ENCODE peak calls at places on chromosomes 5 and 9, in four cellular contexts. W is lung, T is choroid plexus epithelial cell, Y is AG04449. G is an unnamed sample.

GRCh38 chr5:137462816-137463520 is 36.2 kb downstream of the SPOCK1 start:
- DNase-seq in W (no peak), Y (no peak), T (no peak), G (no peak)

GRCh38 chr5:98872679-98873078 is 56.1 kb downstream of the CHD1 start:
- DNase-seq in Y (no peak), T (peak; percentile 75), W (no peak), G (no peak)

GRCh38 chr9:20224756-20225155 is 397.5 kb downstream of the MLLT3 start:
- DNase-seq in W (no peak), T (peak; percentile 34), Y (no peak), G (no peak)

GRCh38 chr9:100222674-100223073 is 123.6 kb downstream of the INVS start:
- DNase-seq in Y (no peak), T (peak; percentile 70), W (no peak), G (peak; percentile 69)

GRCh38 chr9:128505414-128505765 is 871 bp downstream of the GLE1 start:
- DNase-seq in T (peak; percentile 42), W (no peak), Y (no peak), G (no peak)

GRCh38 chr5:135438712-135439111 is 8.4 kb downstream of the DCANP1 start:
- DNase-seq in Y (no peak), W (no peak), T (no peak), G (no peak)

GRCh38 chr5:66364186-66364585 is 220.1 kb downstream of the SREK1 start:
- DNase-seq in Y (no peak), T (no peak), W (no peak), G (no peak)

GRCh38 chr5:170235881-170236864 is 3.4 kb downstream of the C5orf58 start:
- DNase-seq in W (no peak), T (no peak), Y (no peak), G (no peak)

GRCh38 chr5:32297181-32298055 is 15.3 kb downstream of the MTMR12 start:
- DNase-seq in W (no peak), T (peak; percentile 36), Y (no peak), G (no peak)

GRCh38 chr5:59533730-59534108 is 359.8 kb downstream of the PDE4D start:
- DNase-seq in T (no peak), Y (no peak), W (no peak), G (no peak)

GRCh38 chr5:134992148-134992547 is 24.4 kb downstream of the CATSPER3 start:
- DNase-seq in T (peak; percentile 8), W (no peak), Y (no peak), G (no peak)

GRCh38 chr5:135016926-135017325 is 17.1 kb downstream of the PITX1 start:
- DNase-seq in W (no peak), T (no peak), Y (no peak), G (no peak)

GRCh38 chr5:76601470-76601869 is 21.7 kb downstream of the F2RL2 start:
- DNase-seq in W (no peak), T (peak; percentile 88), Y (no peak), G (peak; percentile 85)

GRCh38 chr9:76987594-76988200 is 31.8 kb upstream of the FOXB2 start:
- DNase-seq in T (peak; percentile 61), Y (peak; percentile 7), W (no peak), G (peak; percentile 33)

GRCh38 chr9:96217358-96217755 is 84.6 kb downstream of the HSD17B3 start:
- DNase-seq in T (peak; percentile 44), W (no peak), Y (no peak), G (no peak)

GRCh38 chr5:168477060-168477459 is 9.2 kb upstream of the RARS1 start:
- DNase-seq in W (no peak), Y (no peak), T (peak; percentile 61), G (no peak)

GRCh38 chr5:63250939-63251338 is 672.3 kb downstream of the LRRC70 start:
- DNase-seq in W (no peak), Y (no peak), T (no peak), G (no peak)
- H3K4me3 ChIP-seq in W (no peak overlapping the region), Y (no peak overlapping the region), T (no peak overlapping the region), G (no peak overlapping the region)

GRCh38 chr5:130104895-130105684 is 200.8 kb downstream of the CHSY3 start:
- DNase-seq in T (peak; percentile 23), Y (no peak), W (no peak), G (no peak)

GRCh38 chr5:130111723-130112122 is 207.5 kb downstream of the CHSY3 start:
- DNase-seq in Y (no peak), T (no peak), W (no peak), G (no peak)

GRCh38 chr5:130112246-130112645 is 208.0 kb downstream of the CHSY3 start:
- DNase-seq in Y (no peak), W (no peak), T (no peak), G (no peak)

GRCh38 chr5:130109152-130109551 is 204.9 kb downstream of the CHSY3 start:
- DNase-seq in T (peak; percentile 71), W (no peak), Y (no peak), G (peak; percentile 40)

GRCh38 chr5:130110333-130110732 is 206.1 kb downstream of the CHSY3 start:
- DNase-seq in T (peak; percentile 48), W (no peak), Y (no peak), G (no peak)
- H3K4me3 ChIP-seq in T (no peak overlapping the region), W (no peak overlapping the region), Y (no peak overlapping the region), G (no peak overlapping the region)

GRCh38 chr9:136587944-136588662 is 42.3 kb upstream of the NOTCH1 start:
- DNase-seq in T (no peak), W (no peak), Y (no peak), G (peak; percentile 97)
- H3K4me3 ChIP-seq in T (no peak overlapping the region), W (no peak overlapping the region), Y (no peak overlapping the region), G (peak overlapping the region; percentile 11)

GRCh38 chr9:35341585-35341984 is 148.3 kb upstream of the RUSC2 start:
- DNase-seq in Y (peak; percentile 40), T (peak; percentile 69), W (peak; percentile 42), G (peak; percentile 26)
- H3K4me3 ChIP-seq in Y (peak overlapping the region; percentile 21), T (peak overlapping the region; percentile 35), W (no peak overlapping the region), G (no peak overlapping the region)

GRCh38 chr5:172186114-172186695 is 1.8 kb downstream of the STK10 start:
- DNase-seq in T (no peak), Y (no peak), W (no peak), G (no peak)

GRCh38 chr5:172187118-172188032 is 649 bp downstream of the STK10 start:
- DNase-seq in Y (peak; percentile 23), W (peak; percentile 65), T (peak; percentile 75), G (peak; percentile 23)

GRCh38 chr5:172188033-172188892 is at the start of gene STK10:
- DNase-seq in Y (peak; percentile 42), T (peak; percentile 89), W (peak; percentile 91), G (peak; percentile 90)

GRCh38 chr5:172189693-172190296 is 1.8 kb upstream of the STK10 start:
- DNase-seq in T (no peak), W (no peak), Y (no peak), G (no peak)

DNA sequence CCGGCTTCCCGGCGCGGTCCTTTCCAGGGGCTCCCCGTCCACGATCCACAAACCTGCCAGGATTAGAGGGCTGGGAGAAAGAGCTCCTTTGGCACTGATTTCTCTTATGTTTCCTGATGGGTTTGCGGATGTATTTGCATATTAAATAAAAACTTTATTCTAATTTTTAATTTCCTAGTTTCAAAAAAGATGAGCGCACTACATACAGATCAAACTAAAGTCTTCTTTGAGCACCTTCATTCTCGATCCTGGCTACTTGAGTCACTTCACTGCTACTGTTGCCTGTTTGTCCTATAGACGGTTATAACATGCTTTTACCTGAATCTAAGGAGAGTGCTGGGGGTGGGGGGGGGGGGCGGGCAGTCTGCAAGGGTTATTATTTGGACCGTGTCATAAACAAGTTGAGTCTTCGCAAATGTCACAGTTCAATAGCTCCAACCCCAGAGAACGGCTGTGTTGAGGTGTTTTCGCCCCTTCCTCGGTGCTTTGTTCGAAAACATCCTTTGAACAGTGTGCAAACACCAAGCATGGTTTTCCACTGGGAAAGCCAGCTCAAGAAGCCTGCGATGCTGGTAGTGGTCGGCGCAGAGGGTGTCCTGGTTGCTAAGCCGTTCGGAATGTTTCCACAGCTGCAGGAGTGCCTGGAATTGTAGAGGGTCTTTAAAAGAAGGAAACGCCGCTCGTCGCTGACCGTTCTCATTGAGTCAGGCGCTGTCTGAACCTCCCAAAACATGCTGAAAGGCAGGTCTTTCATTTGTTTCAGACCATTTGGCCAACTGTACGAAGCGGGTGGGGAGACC is 1.1 kb upstream of the STK10 start:
- DNase-seq in T (peak; percentile 73), Y (no peak), W (no peak), G (no peak)
- H3K4me3 ChIP-seq in T (peak overlapping the region; percentile 95), Y (peak overlapping the region; percentile 93), W (no peak overlapping the region), G (peak overlapping the region; percentile 79)

DNA sequence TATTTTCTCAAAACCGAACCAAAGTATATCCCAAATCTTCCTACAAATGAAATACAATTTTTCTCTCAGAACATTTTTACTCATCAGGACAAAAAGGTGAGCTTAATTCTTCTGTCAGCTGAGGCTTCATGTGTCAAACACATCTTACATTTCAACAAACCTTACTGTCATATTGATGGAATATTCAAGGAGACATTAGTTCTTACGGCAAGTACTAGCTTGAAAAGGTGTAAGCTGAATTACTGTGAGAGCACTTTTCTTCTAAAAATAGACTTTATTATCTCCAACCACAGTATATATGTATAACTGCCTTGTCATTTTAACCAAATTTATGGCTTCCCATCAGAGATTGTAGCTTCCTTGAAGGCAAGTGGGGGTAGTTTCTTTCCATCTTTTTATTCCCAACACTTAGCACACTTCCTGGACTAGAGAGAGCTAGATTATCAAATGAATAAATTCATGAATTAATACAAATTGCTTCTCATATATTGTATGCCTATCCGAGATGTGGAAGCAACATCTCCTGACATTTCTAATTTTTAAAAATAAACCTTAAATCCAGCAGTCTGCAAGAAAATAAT is 822.7 kb upstream of the DMAC1 start:
- DNase-seq in Y (no peak), T (no peak), W (no peak), G (no peak)
- H3K4me3 ChIP-seq in Y (no peak overlapping the region), T (no peak overlapping the region), W (no peak overlapping the region), G (no peak overlapping the region)

DNA sequence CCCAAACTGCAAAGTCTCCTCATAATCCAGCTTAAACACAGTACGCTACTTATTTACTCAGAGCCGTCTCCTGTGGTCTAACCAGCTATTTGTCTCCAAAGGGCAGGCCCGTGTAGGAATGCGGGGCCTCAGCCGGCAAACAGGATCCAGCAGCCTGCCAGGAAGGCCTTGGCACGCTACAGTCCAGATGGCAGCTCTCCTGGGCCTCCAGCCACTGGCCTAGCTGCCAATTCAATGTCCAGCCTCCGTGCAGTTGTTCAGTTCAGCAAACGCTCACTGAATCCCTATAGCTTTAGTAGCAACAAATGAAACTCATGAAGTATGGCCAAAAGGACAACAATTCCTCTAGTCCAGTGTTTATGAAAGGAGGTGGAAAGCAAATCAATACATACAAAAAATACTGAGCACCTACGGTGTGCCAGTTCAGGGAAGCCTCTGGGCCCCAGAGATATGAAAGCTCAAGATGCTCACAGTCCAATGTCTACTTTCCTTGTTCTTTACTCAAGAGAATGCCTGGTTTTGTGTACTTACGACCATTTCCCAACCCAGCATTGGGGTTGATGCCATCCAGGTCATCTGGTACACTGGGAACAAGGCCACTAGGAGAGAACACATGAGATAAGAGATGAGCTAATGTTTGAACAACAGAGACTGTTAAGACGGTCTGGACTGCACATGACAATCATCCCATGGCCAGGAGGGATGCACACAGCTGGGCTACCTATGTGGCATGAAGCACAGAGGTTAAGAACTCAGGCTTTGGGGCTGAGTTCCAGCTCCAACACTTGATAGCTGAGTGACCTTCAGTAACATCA is 8.3 kb downstream of the CDK5RAP2 start:
- DNase-seq in Y (no peak), T (peak; percentile 9), W (peak; percentile 36), G (no peak)
- H3K4me3 ChIP-seq in Y (no peak overlapping the region), T (no peak overlapping the region), W (no peak overlapping the region), G (no peak overlapping the region)

G was measured in A673.